ENCODE peak calls at places on chromosomes 7 and 10, in nine cellular contexts. One of them, this sample, is unnamed.
A peak's percentile ranks its signal among the peaks of the same experiment; 100 is the strongest.

GRCh38 chr10:88415533-88416130 is 167.5 kb downstream of the RNLS start:
- DNase-seq in activated naive CD4-positive, alpha-beta T cell treated with anti-CD3 and anti-CD28 coated beads for 36 hours: no peak
- DNase-seq in T-helper 2 cell treated with Interferon-gamma antibody and Interleukin-4, amounts not matched to agents 5 μg/mL and 100 μg/mL, for 36 hours: no peak
- DNase-seq in stimulated activated CD8-positive, alpha-beta memory T cell treated with anti-CD3 and anti-CD28 coated beads, Interleukin-15, amount 100 ng/mL, for 1 hour: no peak
- DNase-seq in KBM-7: no peak
- DNase-seq in endothelial cell: no peak
- DNase-seq in KG1: no peak
- DNase-seq in HT1080: no peak
- DNase-seq in stimulated activated CD4-positive, alpha-beta T cell treated with anti-CD3 and anti-CD28 coated beads, Interleukin-2, amount 100 ng/mL, for 24 hours: no peak
- DNase-seq in this sample: no peak

GRCh38 chr7:47379629-47380324 is 202.1 kb downstream of the TNS3 start:
- DNase-seq in activated naive CD4-positive, alpha-beta T cell treated with anti-CD3 and anti-CD28 coated beads for 36 hours: no peak
- DNase-seq in T-helper 2 cell treated with Interferon-gamma antibody and Interleukin-4, amounts not matched to agents 5 μg/mL and 100 μg/mL, for 36 hours: no peak
- DNase-seq in stimulated activated CD8-positive, alpha-beta memory T cell treated with anti-CD3 and anti-CD28 coated beads, Interleukin-15, amount 100 ng/mL, for 1 hour: no peak
- DNase-seq in KBM-7: no peak
- DNase-seq in endothelial cell: no peak
- DNase-seq in KG1: no peak
- DNase-seq in HT1080: peak; percentile 72
- DNase-seq in stimulated activated CD4-positive, alpha-beta T cell treated with anti-CD3 and anti-CD28 coated beads, Interleukin-2, amount 100 ng/mL, for 24 hours: no peak
- DNase-seq in this sample: peak; percentile 18

GRCh38 chr7:22372863-22373262 is 15.9 kb upstream of the RAPGEF5 start:
- DNase-seq in activated naive CD4-positive, alpha-beta T cell treated with anti-CD3 and anti-CD28 coated beads for 36 hours: no peak
- DNase-seq in T-helper 2 cell treated with Interferon-gamma antibody and Interleukin-4, amounts not matched to agents 5 μg/mL and 100 μg/mL, for 36 hours: no peak
- DNase-seq in stimulated activated CD8-positive, alpha-beta memory T cell treated with anti-CD3 and anti-CD28 coated beads, Interleukin-15, amount 100 ng/mL, for 1 hour: no peak
- DNase-seq in KBM-7: no peak
- DNase-seq in endothelial cell: no peak
- DNase-seq in KG1: no peak
- DNase-seq in HT1080: no peak
- DNase-seq in stimulated activated CD4-positive, alpha-beta T cell treated with anti-CD3 and anti-CD28 coated beads, Interleukin-2, amount 100 ng/mL, for 24 hours: no peak
- DNase-seq in this sample: no peak

GRCh38 chr7:88105231-88105630 is 114.6 kb downstream of the SRI start:
- DNase-seq in activated naive CD4-positive, alpha-beta T cell treated with anti-CD3 and anti-CD28 coated beads for 36 hours: no peak
- DNase-seq in T-helper 2 cell treated with Interferon-gamma antibody and Interleukin-4, amounts not matched to agents 5 μg/mL and 100 μg/mL, for 36 hours: no peak
- DNase-seq in stimulated activated CD8-positive, alpha-beta memory T cell treated with anti-CD3 and anti-CD28 coated beads, Interleukin-15, amount 100 ng/mL, for 1 hour: no peak
- DNase-seq in KBM-7: no peak
- DNase-seq in endothelial cell: no peak
- DNase-seq in KG1: no peak
- DNase-seq in HT1080: no peak
- DNase-seq in stimulated activated CD4-positive, alpha-beta T cell treated with anti-CD3 and anti-CD28 coated beads, Interleukin-2, amount 100 ng/mL, for 24 hours: no peak
- DNase-seq in this sample: no peak

GRCh38 chr7:141731476-141732149 is 6.5 kb upstream of the SSBP1 start:
- DNase-seq in activated naive CD4-positive, alpha-beta T cell treated with anti-CD3 and anti-CD28 coated beads for 36 hours: no peak
- DNase-seq in T-helper 2 cell treated with Interferon-gamma antibody and Interleukin-4, amounts not matched to agents 5 μg/mL and 100 μg/mL, for 36 hours: no peak
- DNase-seq in stimulated activated CD8-positive, alpha-beta memory T cell treated with anti-CD3 and anti-CD28 coated beads, Interleukin-15, amount 100 ng/mL, for 1 hour: no peak
- DNase-seq in KBM-7: no peak
- DNase-seq in endothelial cell: no peak
- DNase-seq in KG1: no peak
- DNase-seq in HT1080: no peak
- DNase-seq in stimulated activated CD4-positive, alpha-beta T cell treated with anti-CD3 and anti-CD28 coated beads, Interleukin-2, amount 100 ng/mL, for 24 hours: no peak
- DNase-seq in this sample: no peak

GRCh38 chr7:135712182-135712782 is 15.7 kb downstream of the SLC13A4 start:
- DNase-seq in activated naive CD4-positive, alpha-beta T cell treated with anti-CD3 and anti-CD28 coated beads for 36 hours: no peak
- DNase-seq in T-helper 2 cell treated with Interferon-gamma antibody and Interleukin-4, amounts not matched to agents 5 μg/mL and 100 μg/mL, for 36 hours: no peak
- DNase-seq in stimulated activated CD8-positive, alpha-beta memory T cell treated with anti-CD3 and anti-CD28 coated beads, Interleukin-15, amount 100 ng/mL, for 1 hour: no peak
- DNase-seq in KBM-7: no peak
- DNase-seq in endothelial cell: no peak
- DNase-seq in KG1: no peak
- DNase-seq in HT1080: no peak
- DNase-seq in stimulated activated CD4-positive, alpha-beta T cell treated with anti-CD3 and anti-CD28 coated beads, Interleukin-2, amount 100 ng/mL, for 24 hours: no peak
- DNase-seq in this sample: no peak

GRCh38 chr7:27139335-27140107 is 4.0 kb downstream of the HOXA5 start:
- DNase-seq in activated naive CD4-positive, alpha-beta T cell treated with anti-CD3 and anti-CD28 coated beads for 36 hours: no peak
- DNase-seq in T-helper 2 cell treated with Interferon-gamma antibody and Interleukin-4, amounts not matched to agents 5 μg/mL and 100 μg/mL, for 36 hours: no peak
- DNase-seq in stimulated activated CD8-positive, alpha-beta memory T cell treated with anti-CD3 and anti-CD28 coated beads, Interleukin-15, amount 100 ng/mL, for 1 hour: no peak
- DNase-seq in KBM-7: no peak
- DNase-seq in endothelial cell: peak; percentile 38
- DNase-seq in KG1: no peak
- DNase-seq in HT1080: no peak
- DNase-seq in stimulated activated CD4-positive, alpha-beta T cell treated with anti-CD3 and anti-CD28 coated beads, Interleukin-2, amount 100 ng/mL, for 24 hours: no peak
- DNase-seq in this sample: no peak

GRCh38 chr7:8255680-8256656 is 6.0 kb downstream of the ICA1 start:
- DNase-seq in activated naive CD4-positive, alpha-beta T cell treated with anti-CD3 and anti-CD28 coated beads for 36 hours: no peak
- DNase-seq in T-helper 2 cell treated with Interferon-gamma antibody and Interleukin-4, amounts not matched to agents 5 μg/mL and 100 μg/mL, for 36 hours: no peak
- DNase-seq in stimulated activated CD8-positive, alpha-beta memory T cell treated with anti-CD3 and anti-CD28 coated beads, Interleukin-15, amount 100 ng/mL, for 1 hour: no peak
- DNase-seq in KBM-7: no peak
- DNase-seq in endothelial cell: no peak
- DNase-seq in KG1: no peak
- DNase-seq in HT1080: no peak
- DNase-seq in stimulated activated CD4-positive, alpha-beta T cell treated with anti-CD3 and anti-CD28 coated beads, Interleukin-2, amount 100 ng/mL, for 24 hours: no peak
- DNase-seq in this sample: no peak

GRCh38 chr10:117204316-117204715 is 7.0 kb downstream of the KCNK18 start:
- DNase-seq in activated naive CD4-positive, alpha-beta T cell treated with anti-CD3 and anti-CD28 coated beads for 36 hours: no peak
- DNase-seq in T-helper 2 cell treated with Interferon-gamma antibody and Interleukin-4, amounts not matched to agents 5 μg/mL and 100 μg/mL, for 36 hours: no peak
- DNase-seq in stimulated activated CD8-positive, alpha-beta memory T cell treated with anti-CD3 and anti-CD28 coated beads, Interleukin-15, amount 100 ng/mL, for 1 hour: no peak
- DNase-seq in KBM-7: no peak
- DNase-seq in endothelial cell: no peak
- DNase-seq in KG1: no peak
- DNase-seq in HT1080: no peak
- DNase-seq in stimulated activated CD4-positive, alpha-beta T cell treated with anti-CD3 and anti-CD28 coated beads, Interleukin-2, amount 100 ng/mL, for 24 hours: no peak
- DNase-seq in this sample: no peak

GRCh38 chr10:113534428-113534827 is 18.4 kb upstream of the HABP2 start:
- DNase-seq in activated naive CD4-positive, alpha-beta T cell treated with anti-CD3 and anti-CD28 coated beads for 36 hours: no peak
- DNase-seq in T-helper 2 cell treated with Interferon-gamma antibody and Interleukin-4, amounts not matched to agents 5 μg/mL and 100 μg/mL, for 36 hours: peak; percentile 6
- DNase-seq in stimulated activated CD8-positive, alpha-beta memory T cell treated with anti-CD3 and anti-CD28 coated beads, Interleukin-15, amount 100 ng/mL, for 1 hour: no peak
- DNase-seq in KBM-7: no peak
- DNase-seq in endothelial cell: no peak
- DNase-seq in KG1: no peak
- DNase-seq in HT1080: no peak
- DNase-seq in stimulated activated CD4-positive, alpha-beta T cell treated with anti-CD3 and anti-CD28 coated beads, Interleukin-2, amount 100 ng/mL, for 24 hours: no peak
- DNase-seq in this sample: no peak

GRCh38 chr7:6148724-6149360 is 117.7 kb downstream of the ANKRD61 start:
- DNase-seq in activated naive CD4-positive, alpha-beta T cell treated with anti-CD3 and anti-CD28 coated beads for 36 hours: no peak
- DNase-seq in T-helper 2 cell treated with Interferon-gamma antibody and Interleukin-4, amounts not matched to agents 5 μg/mL and 100 μg/mL, for 36 hours: no peak
- DNase-seq in stimulated activated CD8-positive, alpha-beta memory T cell treated with anti-CD3 and anti-CD28 coated beads, Interleukin-15, amount 100 ng/mL, for 1 hour: no peak
- DNase-seq in KBM-7: no peak
- DNase-seq in endothelial cell: no peak
- DNase-seq in KG1: no peak
- DNase-seq in HT1080: no peak
- DNase-seq in stimulated activated CD4-positive, alpha-beta T cell treated with anti-CD3 and anti-CD28 coated beads, Interleukin-2, amount 100 ng/mL, for 24 hours: no peak
- DNase-seq in this sample: no peak

GRCh38 chr10:42367532-42368230 is 270.7 kb downstream of the ZNF33B start:
- DNase-seq in activated naive CD4-positive, alpha-beta T cell treated with anti-CD3 and anti-CD28 coated beads for 36 hours: no peak
- DNase-seq in T-helper 2 cell treated with Interferon-gamma antibody and Interleukin-4, amounts not matched to agents 5 μg/mL and 100 μg/mL, for 36 hours: no peak
- DNase-seq in stimulated activated CD8-positive, alpha-beta memory T cell treated with anti-CD3 and anti-CD28 coated beads, Interleukin-15, amount 100 ng/mL, for 1 hour: no peak
- DNase-seq in KBM-7: no peak
- DNase-seq in endothelial cell: no peak
- DNase-seq in KG1: peak; percentile 47
- DNase-seq in HT1080: peak; percentile 92
- DNase-seq in stimulated activated CD4-positive, alpha-beta T cell treated with anti-CD3 and anti-CD28 coated beads, Interleukin-2, amount 100 ng/mL, for 24 hours: no peak
- DNase-seq in this sample: peak; percentile 52

GRCh38 chr10:36671607-36672006 is 453.8 kb upstream of the ANKRD30A start:
- DNase-seq in activated naive CD4-positive, alpha-beta T cell treated with anti-CD3 and anti-CD28 coated beads for 36 hours: no peak
- DNase-seq in T-helper 2 cell treated with Interferon-gamma antibody and Interleukin-4, amounts not matched to agents 5 μg/mL and 100 μg/mL, for 36 hours: no peak
- DNase-seq in stimulated activated CD8-positive, alpha-beta memory T cell treated with anti-CD3 and anti-CD28 coated beads, Interleukin-15, amount 100 ng/mL, for 1 hour: no peak
- DNase-seq in KBM-7: no peak
- DNase-seq in endothelial cell: no peak
- DNase-seq in KG1: no peak
- DNase-seq in HT1080: no peak
- DNase-seq in stimulated activated CD4-positive, alpha-beta T cell treated with anti-CD3 and anti-CD28 coated beads, Interleukin-2, amount 100 ng/mL, for 24 hours: no peak
- DNase-seq in this sample: no peak

GRCh38 chr10:113453351-113453750 is 99.5 kb upstream of the HABP2 start:
- DNase-seq in activated naive CD4-positive, alpha-beta T cell treated with anti-CD3 and anti-CD28 coated beads for 36 hours: no peak
- DNase-seq in T-helper 2 cell treated with Interferon-gamma antibody and Interleukin-4, amounts not matched to agents 5 μg/mL and 100 μg/mL, for 36 hours: no peak
- DNase-seq in stimulated activated CD8-positive, alpha-beta memory T cell treated with anti-CD3 and anti-CD28 coated beads, Interleukin-15, amount 100 ng/mL, for 1 hour: no peak
- DNase-seq in KBM-7: no peak
- DNase-seq in endothelial cell: no peak
- DNase-seq in KG1: no peak
- DNase-seq in HT1080: no peak
- DNase-seq in stimulated activated CD4-positive, alpha-beta T cell treated with anti-CD3 and anti-CD28 coated beads, Interleukin-2, amount 100 ng/mL, for 24 hours: no peak
- DNase-seq in this sample: no peak

GRCh38 chr7:112052993-112053392 is 153.2 kb downstream of the DOCK4 start:
- DNase-seq in activated naive CD4-positive, alpha-beta T cell treated with anti-CD3 and anti-CD28 coated beads for 36 hours: no peak
- DNase-seq in T-helper 2 cell treated with Interferon-gamma antibody and Interleukin-4, amounts not matched to agents 5 μg/mL and 100 μg/mL, for 36 hours: no peak
- DNase-seq in stimulated activated CD8-positive, alpha-beta memory T cell treated with anti-CD3 and anti-CD28 coated beads, Interleukin-15, amount 100 ng/mL, for 1 hour: no peak
- DNase-seq in KBM-7: no peak
- DNase-seq in endothelial cell: no peak
- DNase-seq in KG1: no peak
- DNase-seq in HT1080: no peak
- DNase-seq in stimulated activated CD4-positive, alpha-beta T cell treated with anti-CD3 and anti-CD28 coated beads, Interleukin-2, amount 100 ng/mL, for 24 hours: no peak
- DNase-seq in this sample: no peak

GRCh38 chr7:98034044-98035035 is 44.3 kb upstream of the OCM2 start:
- DNase-seq in activated naive CD4-positive, alpha-beta T cell treated with anti-CD3 and anti-CD28 coated beads for 36 hours: no peak
- DNase-seq in T-helper 2 cell treated with Interferon-gamma antibody and Interleukin-4, amounts not matched to agents 5 μg/mL and 100 μg/mL, for 36 hours: no peak
- DNase-seq in stimulated activated CD8-positive, alpha-beta memory T cell treated with anti-CD3 and anti-CD28 coated beads, Interleukin-15, amount 100 ng/mL, for 1 hour: no peak
- DNase-seq in KBM-7: no peak
- DNase-seq in endothelial cell: no peak
- DNase-seq in KG1: no peak
- DNase-seq in HT1080: no peak
- DNase-seq in stimulated activated CD4-positive, alpha-beta T cell treated with anti-CD3 and anti-CD28 coated beads, Interleukin-2, amount 100 ng/mL, for 24 hours: no peak
- DNase-seq in this sample: no peak

GRCh38 chr7:20076835-20077234 is 140.3 kb downstream of the MACC1 start:
- DNase-seq in activated naive CD4-positive, alpha-beta T cell treated with anti-CD3 and anti-CD28 coated beads for 36 hours: no peak
- DNase-seq in T-helper 2 cell treated with Interferon-gamma antibody and Interleukin-4, amounts not matched to agents 5 μg/mL and 100 μg/mL, for 36 hours: no peak
- DNase-seq in stimulated activated CD8-positive, alpha-beta memory T cell treated with anti-CD3 and anti-CD28 coated beads, Interleukin-15, amount 100 ng/mL, for 1 hour: no peak
- DNase-seq in KBM-7: no peak
- DNase-seq in endothelial cell: no peak
- DNase-seq in KG1: no peak
- DNase-seq in HT1080: no peak
- DNase-seq in stimulated activated CD4-positive, alpha-beta T cell treated with anti-CD3 and anti-CD28 coated beads, Interleukin-2, amount 100 ng/mL, for 24 hours: no peak
- DNase-seq in this sample: no peak

GRCh38 chr7:26794541-26794940 is 69.8 kb downstream of the SKAP2 start:
- DNase-seq in activated naive CD4-positive, alpha-beta T cell treated with anti-CD3 and anti-CD28 coated beads for 36 hours: no peak
- DNase-seq in T-helper 2 cell treated with Interferon-gamma antibody and Interleukin-4, amounts not matched to agents 5 μg/mL and 100 μg/mL, for 36 hours: no peak
- DNase-seq in stimulated activated CD8-positive, alpha-beta memory T cell treated with anti-CD3 and anti-CD28 coated beads, Interleukin-15, amount 100 ng/mL, for 1 hour: no peak
- DNase-seq in KBM-7: no peak
- DNase-seq in endothelial cell: no peak
- DNase-seq in KG1: no peak
- DNase-seq in HT1080: no peak
- DNase-seq in stimulated activated CD4-positive, alpha-beta T cell treated with anti-CD3 and anti-CD28 coated beads, Interleukin-2, amount 100 ng/mL, for 24 hours: no peak
- DNase-seq in this sample: no peak

GRCh38 chr10:22105270-22105669 is 101.7 kb upstream of the DNAJC1 start:
- DNase-seq in activated naive CD4-positive, alpha-beta T cell treated with anti-CD3 and anti-CD28 coated beads for 36 hours: no peak
- DNase-seq in T-helper 2 cell treated with Interferon-gamma antibody and Interleukin-4, amounts not matched to agents 5 μg/mL and 100 μg/mL, for 36 hours: no peak
- DNase-seq in stimulated activated CD8-positive, alpha-beta memory T cell treated with anti-CD3 and anti-CD28 coated beads, Interleukin-15, amount 100 ng/mL, for 1 hour: no peak
- DNase-seq in KBM-7: no peak
- DNase-seq in endothelial cell: no peak
- DNase-seq in KG1: no peak
- DNase-seq in HT1080: no peak
- DNase-seq in stimulated activated CD4-positive, alpha-beta T cell treated with anti-CD3 and anti-CD28 coated beads, Interleukin-2, amount 100 ng/mL, for 24 hours: no peak
- DNase-seq in this sample: no peak

GRCh38 chr10:93336110-93336509 is 146.0 kb downstream of the MYOF start:
- DNase-seq in activated naive CD4-positive, alpha-beta T cell treated with anti-CD3 and anti-CD28 coated beads for 36 hours: no peak
- DNase-seq in T-helper 2 cell treated with Interferon-gamma antibody and Interleukin-4, amounts not matched to agents 5 μg/mL and 100 μg/mL, for 36 hours: no peak
- DNase-seq in stimulated activated CD8-positive, alpha-beta memory T cell treated with anti-CD3 and anti-CD28 coated beads, Interleukin-15, amount 100 ng/mL, for 1 hour: no peak
- DNase-seq in KBM-7: no peak
- DNase-seq in endothelial cell: no peak
- DNase-seq in KG1: no peak
- DNase-seq in HT1080: no peak
- DNase-seq in stimulated activated CD4-positive, alpha-beta T cell treated with anti-CD3 and anti-CD28 coated beads, Interleukin-2, amount 100 ng/mL, for 24 hours: no peak
- DNase-seq in this sample: no peak

GRCh38 chr7:94052398-94053180 is 48.4 kb upstream of the BET1 start:
- DNase-seq in activated naive CD4-positive, alpha-beta T cell treated with anti-CD3 and anti-CD28 coated beads for 36 hours: no peak
- DNase-seq in T-helper 2 cell treated with Interferon-gamma antibody and Interleukin-4, amounts not matched to agents 5 μg/mL and 100 μg/mL, for 36 hours: no peak
- DNase-seq in stimulated activated CD8-positive, alpha-beta memory T cell treated with anti-CD3 and anti-CD28 coated beads, Interleukin-15, amount 100 ng/mL, for 1 hour: no peak
- DNase-seq in KBM-7: no peak
- DNase-seq in endothelial cell: no peak
- DNase-seq in KG1: no peak
- DNase-seq in HT1080: no peak
- DNase-seq in stimulated activated CD4-positive, alpha-beta T cell treated with anti-CD3 and anti-CD28 coated beads, Interleukin-2, amount 100 ng/mL, for 24 hours: no peak
- DNase-seq in this sample: no peak

GRCh38 chr10:132360766-132361447 is 28.9 kb downstream of the LRRC27 start:
- DNase-seq in activated naive CD4-positive, alpha-beta T cell treated with anti-CD3 and anti-CD28 coated beads for 36 hours: peak; percentile 31
- DNase-seq in T-helper 2 cell treated with Interferon-gamma antibody and Interleukin-4, amounts not matched to agents 5 μg/mL and 100 μg/mL, for 36 hours: no peak
- DNase-seq in stimulated activated CD8-positive, alpha-beta memory T cell treated with anti-CD3 and anti-CD28 coated beads, Interleukin-15, amount 100 ng/mL, for 1 hour: peak; percentile 8
- DNase-seq in KBM-7: no peak
- DNase-seq in endothelial cell: peak; percentile 38
- DNase-seq in KG1: no peak
- DNase-seq in HT1080: no peak
- DNase-seq in stimulated activated CD4-positive, alpha-beta T cell treated with anti-CD3 and anti-CD28 coated beads, Interleukin-2, amount 100 ng/mL, for 24 hours: peak; percentile 44
- DNase-seq in this sample: no peak

GRCh38 chr10:97961979-97962378 is 68.4 kb downstream of the CRTAC1 start:
- DNase-seq in activated naive CD4-positive, alpha-beta T cell treated with anti-CD3 and anti-CD28 coated beads for 36 hours: no peak
- DNase-seq in T-helper 2 cell treated with Interferon-gamma antibody and Interleukin-4, amounts not matched to agents 5 μg/mL and 100 μg/mL, for 36 hours: no peak
- DNase-seq in stimulated activated CD8-positive, alpha-beta memory T cell treated with anti-CD3 and anti-CD28 coated beads, Interleukin-15, amount 100 ng/mL, for 1 hour: no peak
- DNase-seq in KBM-7: no peak
- DNase-seq in endothelial cell: no peak
- DNase-seq in KG1: no peak
- DNase-seq in HT1080: no peak
- DNase-seq in stimulated activated CD4-positive, alpha-beta T cell treated with anti-CD3 and anti-CD28 coated beads, Interleukin-2, amount 100 ng/mL, for 24 hours: no peak
- DNase-seq in this sample: no peak

GRCh38 chr10:82625497-82626151 is 750.6 kb downstream of the NRG3 start:
- DNase-seq in activated naive CD4-positive, alpha-beta T cell treated with anti-CD3 and anti-CD28 coated beads for 36 hours: no peak
- DNase-seq in T-helper 2 cell treated with Interferon-gamma antibody and Interleukin-4, amounts not matched to agents 5 μg/mL and 100 μg/mL, for 36 hours: no peak
- DNase-seq in stimulated activated CD8-positive, alpha-beta memory T cell treated with anti-CD3 and anti-CD28 coated beads, Interleukin-15, amount 100 ng/mL, for 1 hour: no peak
- DNase-seq in KBM-7: no peak
- DNase-seq in endothelial cell: no peak
- DNase-seq in KG1: no peak
- DNase-seq in HT1080: no peak
- DNase-seq in stimulated activated CD4-positive, alpha-beta T cell treated with anti-CD3 and anti-CD28 coated beads, Interleukin-2, amount 100 ng/mL, for 24 hours: no peak
- DNase-seq in this sample: no peak

GRCh38 chr7:39617010-39617409 is 6.4 kb upstream of the RALA start:
- DNase-seq in activated naive CD4-positive, alpha-beta T cell treated with anti-CD3 and anti-CD28 coated beads for 36 hours: no peak
- DNase-seq in T-helper 2 cell treated with Interferon-gamma antibody and Interleukin-4, amounts not matched to agents 5 μg/mL and 100 μg/mL, for 36 hours: no peak
- DNase-seq in stimulated activated CD8-positive, alpha-beta memory T cell treated with anti-CD3 and anti-CD28 coated beads, Interleukin-15, amount 100 ng/mL, for 1 hour: no peak
- DNase-seq in KBM-7: no peak
- DNase-seq in endothelial cell: no peak
- DNase-seq in KG1: no peak
- DNase-seq in HT1080: no peak
- DNase-seq in stimulated activated CD4-positive, alpha-beta T cell treated with anti-CD3 and anti-CD28 coated beads, Interleukin-2, amount 100 ng/mL, for 24 hours: no peak
- DNase-seq in this sample: no peak

GRCh38 chr7:30531286-30531685 is 26.7 kb upstream of the GGCT start:
- DNase-seq in activated naive CD4-positive, alpha-beta T cell treated with anti-CD3 and anti-CD28 coated beads for 36 hours: no peak
- DNase-seq in T-helper 2 cell treated with Interferon-gamma antibody and Interleukin-4, amounts not matched to agents 5 μg/mL and 100 μg/mL, for 36 hours: no peak
- DNase-seq in stimulated activated CD8-positive, alpha-beta memory T cell treated with anti-CD3 and anti-CD28 coated beads, Interleukin-15, amount 100 ng/mL, for 1 hour: no peak
- DNase-seq in KBM-7: no peak
- DNase-seq in endothelial cell: no peak
- DNase-seq in KG1: no peak
- DNase-seq in HT1080: peak; percentile 77
- DNase-seq in stimulated activated CD4-positive, alpha-beta T cell treated with anti-CD3 and anti-CD28 coated beads, Interleukin-2, amount 100 ng/mL, for 24 hours: no peak
- DNase-seq in this sample: no peak

GRCh38 chr10:86301971-86302370 is 64.6 kb downstream of the GRID1 start:
- DNase-seq in activated naive CD4-positive, alpha-beta T cell treated with anti-CD3 and anti-CD28 coated beads for 36 hours: no peak
- DNase-seq in T-helper 2 cell treated with Interferon-gamma antibody and Interleukin-4, amounts not matched to agents 5 μg/mL and 100 μg/mL, for 36 hours: no peak
- DNase-seq in stimulated activated CD8-positive, alpha-beta memory T cell treated with anti-CD3 and anti-CD28 coated beads, Interleukin-15, amount 100 ng/mL, for 1 hour: no peak
- DNase-seq in KBM-7: no peak
- DNase-seq in endothelial cell: no peak
- DNase-seq in KG1: no peak
- DNase-seq in HT1080: no peak
- DNase-seq in stimulated activated CD4-positive, alpha-beta T cell treated with anti-CD3 and anti-CD28 coated beads, Interleukin-2, amount 100 ng/mL, for 24 hours: no peak
- DNase-seq in this sample: no peak

GRCh38 chr7:27890205-27890849 is 150.4 kb downstream of the TAX1BP1 start:
- DNase-seq in activated naive CD4-positive, alpha-beta T cell treated with anti-CD3 and anti-CD28 coated beads for 36 hours: no peak
- DNase-seq in T-helper 2 cell treated with Interferon-gamma antibody and Interleukin-4, amounts not matched to agents 5 μg/mL and 100 μg/mL, for 36 hours: no peak
- DNase-seq in stimulated activated CD8-positive, alpha-beta memory T cell treated with anti-CD3 and anti-CD28 coated beads, Interleukin-15, amount 100 ng/mL, for 1 hour: no peak
- DNase-seq in KBM-7: no peak
- DNase-seq in endothelial cell: no peak
- DNase-seq in KG1: no peak
- DNase-seq in HT1080: no peak
- DNase-seq in stimulated activated CD4-positive, alpha-beta T cell treated with anti-CD3 and anti-CD28 coated beads, Interleukin-2, amount 100 ng/mL, for 24 hours: no peak
- DNase-seq in this sample: no peak

GRCh38 chr10:49664006-49664841 is 15.2 kb upstream of the C10orf53 start:
- DNase-seq in activated naive CD4-positive, alpha-beta T cell treated with anti-CD3 and anti-CD28 coated beads for 36 hours: no peak
- DNase-seq in T-helper 2 cell treated with Interferon-gamma antibody and Interleukin-4, amounts not matched to agents 5 μg/mL and 100 μg/mL, for 36 hours: no peak
- DNase-seq in stimulated activated CD8-positive, alpha-beta memory T cell treated with anti-CD3 and anti-CD28 coated beads, Interleukin-15, amount 100 ng/mL, for 1 hour: no peak
- DNase-seq in KBM-7: no peak
- DNase-seq in endothelial cell: no peak
- DNase-seq in KG1: no peak
- DNase-seq in HT1080: no peak
- DNase-seq in stimulated activated CD4-positive, alpha-beta T cell treated with anti-CD3 and anti-CD28 coated beads, Interleukin-2, amount 100 ng/mL, for 24 hours: no peak
- DNase-seq in this sample: no peak

GRCh38 chr10:23037561-23037960 is 57.8 kb upstream of the MSRB2 start:
- DNase-seq in activated naive CD4-positive, alpha-beta T cell treated with anti-CD3 and anti-CD28 coated beads for 36 hours: no peak
- DNase-seq in T-helper 2 cell treated with Interferon-gamma antibody and Interleukin-4, amounts not matched to agents 5 μg/mL and 100 μg/mL, for 36 hours: no peak
- DNase-seq in stimulated activated CD8-positive, alpha-beta memory T cell treated with anti-CD3 and anti-CD28 coated beads, Interleukin-15, amount 100 ng/mL, for 1 hour: no peak
- DNase-seq in KBM-7: no peak
- DNase-seq in endothelial cell: no peak
- DNase-seq in KG1: no peak
- DNase-seq in HT1080: no peak
- DNase-seq in stimulated activated CD4-positive, alpha-beta T cell treated with anti-CD3 and anti-CD28 coated beads, Interleukin-2, amount 100 ng/mL, for 24 hours: no peak
- DNase-seq in this sample: no peak